ENCODE peak calls at places on chromosomes 5 and 9, in five cellular contexts. One of them, this sample, is unnamed.

GRCh38 chr5:123701511-123702200 is 189.7 kb downstream of the CSNK1G3 start:
- DNase-seq in ovary: no peak
- DNase-seq in IMR-90: no peak
- DNase-seq in uterus: no peak
- DNase-seq in heart left ventricle: no peak
- DNase-seq in this sample: no peak

GRCh38 chr9:130308081-130308571 is 42.6 kb downstream of the HMCN2 start:
- DNase-seq in ovary: no peak
- DNase-seq in IMR-90: no peak
- DNase-seq in uterus: no peak
- DNase-seq in heart left ventricle: peak
- DNase-seq in this sample: no peak

GRCh38 chr5:66285343-66285942 is 141.3 kb downstream of the SREK1 start:
- DNase-seq in ovary: no peak
- DNase-seq in IMR-90: no peak
- DNase-seq in uterus: no peak
- DNase-seq in heart left ventricle: no peak
- DNase-seq in this sample: no peak

GRCh38 chr9:134968011-134968822 is 50.5 kb upstream of the FCN1 start:
- DNase-seq in ovary: peak
- DNase-seq in IMR-90: peak
- DNase-seq in uterus: no peak
- DNase-seq in heart left ventricle: no peak
- DNase-seq in this sample: peak

GRCh38 chr5:144191998-144192397 is 21.3 kb downstream of the KCTD16 start:
- DNase-seq in ovary: no peak
- DNase-seq in IMR-90: peak
- DNase-seq in uterus: no peak
- DNase-seq in heart left ventricle: no peak
- DNase-seq in this sample: no peak

GRCh38 chr5:156095709-156096241 is 231.2 kb upstream of the SGCD start:
- DNase-seq in ovary: no peak
- DNase-seq in IMR-90: no peak
- DNase-seq in uterus: no peak
- DNase-seq in heart left ventricle: peak
- DNase-seq in this sample: no peak

GRCh38 chr5:179558912-179559279 is 8.5 kb downstream of the RUFY1 start:
- DNase-seq in ovary: no peak
- DNase-seq in IMR-90: peak
- DNase-seq in uterus: no peak
- DNase-seq in heart left ventricle: no peak
- DNase-seq in this sample: no peak

GRCh38 chr5:39394946-39395345 is 29.8 kb downstream of the DAB2 start:
- DNase-seq in ovary: no peak
- DNase-seq in IMR-90: peak
- DNase-seq in uterus: no peak
- DNase-seq in heart left ventricle: no peak
- DNase-seq in this sample: peak

GRCh38 chr5:128366147-128366546 is 171.9 kb downstream of the FBN2 start:
- DNase-seq in ovary: no peak
- DNase-seq in IMR-90: no peak
- DNase-seq in uterus: no peak
- DNase-seq in heart left ventricle: no peak
- DNase-seq in this sample: no peak

GRCh38 chr5:116068028-116068632 is 16.7 kb upstream of the COMMD10 start:
- DNase-seq in ovary: peak
- DNase-seq in IMR-90: peak
- DNase-seq in uterus: peak
- DNase-seq in heart left ventricle: no peak
- DNase-seq in this sample: peak

GRCh38 chr5:34991486-34992238 is 56.1 kb downstream of the AGXT2 start:
- DNase-seq in ovary: no peak
- DNase-seq in IMR-90: peak
- DNase-seq in uterus: no peak
- DNase-seq in heart left ventricle: no peak
- DNase-seq in this sample: no peak

GRCh38 chr5:98827161-98827560 is 53.7 kb downstream of the RGMB start:
- DNase-seq in ovary: no peak
- DNase-seq in IMR-90: peak
- DNase-seq in uterus: no peak
- DNase-seq in heart left ventricle: no peak
- DNase-seq in this sample: no peak

GRCh38 chr9:110975969-110976368 is 62.3 kb downstream of the LPAR1 start:
- DNase-seq in ovary: no peak
- DNase-seq in IMR-90: no peak
- DNase-seq in uterus: no peak
- DNase-seq in heart left ventricle: no peak
- DNase-seq in this sample: no peak

GRCh38 chr9:127360205-127360604 is 36.8 kb upstream of the SLC2A8 start:
- DNase-seq in ovary: no peak
- DNase-seq in IMR-90: no peak
- DNase-seq in uterus: no peak
- DNase-seq in heart left ventricle: no peak
- DNase-seq in this sample: no peak

GRCh38 chr5:145937432-145938250 is 1.3 kb downstream of the SH3RF2 start:
- DNase-seq in ovary: no peak
- DNase-seq in IMR-90: peak
- DNase-seq in uterus: no peak
- DNase-seq in heart left ventricle: no peak
- DNase-seq in this sample: no peak

GRCh38 chr9:86626802-86627201 is 272.6 kb upstream of the TUT7 start:
- DNase-seq in ovary: no peak
- DNase-seq in IMR-90: no peak
- DNase-seq in uterus: no peak
- DNase-seq in heart left ventricle: no peak
- DNase-seq in this sample: no peak
- TF ChIP-seq CTCF in ovary: no peak
- TF ChIP-seq CTCF in IMR-90: no peak
- TF ChIP-seq CTCF in uterus: no peak
- TF ChIP-seq CTCF in heart left ventricle: no peak
- TF ChIP-seq CTCF in this sample: no peak

GRCh38 chr5:10761842-10762165 is 770 bp upstream of the DAP start:
- DNase-seq in ovary: no peak
- DNase-seq in IMR-90: peak
- DNase-seq in uterus: peak
- DNase-seq in heart left ventricle: no peak
- DNase-seq in this sample: peak

GRCh38 chr5:10760033-10760975 is 730 bp downstream of the DAP start:
- DNase-seq in ovary: peak
- DNase-seq in IMR-90: peak
- DNase-seq in uterus: peak
- DNase-seq in heart left ventricle: peak
- DNase-seq in this sample: peak

GRCh38 chr5:10760976-10761841 is at the start of gene DAP:
- DNase-seq in ovary: peak
- DNase-seq in IMR-90: peak
- DNase-seq in uterus: peak
- DNase-seq in heart left ventricle: peak
- DNase-seq in this sample: peak

GRCh38 chr5:10762776-10763500 is 1.9 kb upstream of the DAP start:
- DNase-seq in ovary: no peak
- DNase-seq in IMR-90: peak
- DNase-seq in uterus: no peak
- DNase-seq in heart left ventricle: no peak
- DNase-seq in this sample: no peak

GRCh38 chr5:10762178-10762775 is 1.2 kb upstream of the DAP start:
- DNase-seq in ovary: peak
- DNase-seq in IMR-90: no peak
- DNase-seq in uterus: peak
- DNase-seq in heart left ventricle: no peak
- DNase-seq in this sample: no peak
- H3K4me3 ChIP-seq in ovary: no peak
- H3K4me3 ChIP-seq in IMR-90: no peak
- H3K4me3 ChIP-seq in uterus: no peak
- H3K4me3 ChIP-seq in heart left ventricle: no peak
- H3K4me3 ChIP-seq in this sample: no peak

DNA sequence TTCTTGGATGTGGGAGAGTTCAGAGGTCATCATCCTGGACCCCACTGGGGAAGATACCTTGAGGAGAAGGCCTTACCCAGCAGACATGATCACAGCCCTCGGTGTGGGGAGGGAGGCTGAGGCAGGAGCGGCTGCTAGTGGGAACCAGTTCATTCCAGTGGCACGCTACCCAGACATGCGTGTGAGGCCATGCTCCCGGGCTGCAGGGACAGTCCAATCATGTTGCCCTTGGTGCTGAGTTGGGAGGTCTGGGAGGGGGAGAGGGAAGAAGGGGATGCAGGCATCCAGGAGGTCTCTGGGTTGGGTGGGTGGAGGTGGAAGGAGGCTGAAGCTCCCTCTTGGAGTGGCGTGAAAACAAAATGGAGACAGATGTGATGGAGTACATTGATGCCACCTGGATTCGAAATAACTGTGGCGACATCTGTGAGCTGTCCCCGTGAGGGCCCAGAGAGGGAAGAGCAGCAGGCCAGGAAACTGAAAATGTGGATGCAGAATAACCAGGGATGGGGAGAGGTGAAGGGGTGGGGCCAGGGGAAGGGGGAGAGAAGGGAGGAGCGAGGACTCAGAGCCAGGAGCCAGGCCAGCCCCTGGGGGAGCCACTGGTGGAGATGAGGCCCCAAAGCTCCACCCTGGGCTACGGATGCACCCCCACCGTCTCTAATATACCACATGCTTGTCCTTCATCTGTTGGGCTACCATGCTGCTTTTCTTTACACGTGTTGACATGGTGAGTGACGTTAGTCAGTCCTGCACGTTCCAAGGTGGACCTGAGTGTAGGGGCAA is 16.2 kb downstream of the NDUFS6 start:
- DNase-seq in ovary: no peak
- DNase-seq in IMR-90: no peak
- DNase-seq in uterus: no peak
- DNase-seq in heart left ventricle: no peak
- DNase-seq in this sample: no peak
- TF ChIP-seq POLR2A in ovary: no peak
- TF ChIP-seq POLR2A in IMR-90: no peak
- TF ChIP-seq POLR2A in uterus: no peak
- TF ChIP-seq POLR2A in heart left ventricle: no peak
- TF ChIP-seq POLR2A in this sample: no peak

GRCh38 chr5:61277190-61277589 is 54.9 kb upstream of the ZSWIM6 start:
- DNase-seq in ovary: no peak
- DNase-seq in IMR-90: peak
- DNase-seq in uterus: no peak
- DNase-seq in heart left ventricle: no peak
- DNase-seq in this sample: no peak
- TF ChIP-seq CTCF in ovary: no peak
- TF ChIP-seq CTCF in IMR-90: peak
- TF ChIP-seq CTCF in uterus: no peak
- TF ChIP-seq CTCF in heart left ventricle: peak
- TF ChIP-seq CTCF in this sample: no peak

GRCh38 chr9:71096431-71097108 is 24.9 kb downstream of the TRPM3 start:
- DNase-seq in ovary: no peak
- DNase-seq in IMR-90: no peak
- DNase-seq in uterus: no peak
- DNase-seq in heart left ventricle: no peak
- DNase-seq in this sample: no peak

GRCh38 chr9:71097696-71098095 is 23.7 kb downstream of the TRPM3 start:
- DNase-seq in ovary: no peak
- DNase-seq in IMR-90: no peak
- DNase-seq in uterus: no peak
- DNase-seq in heart left ventricle: no peak
- DNase-seq in this sample: no peak

GRCh38 chr9:71094708-71095251 is 26.6 kb downstream of the TRPM3 start:
- DNase-seq in ovary: no peak
- DNase-seq in IMR-90: no peak
- DNase-seq in uterus: no peak
- DNase-seq in heart left ventricle: no peak
- DNase-seq in this sample: no peak

GRCh38 chr9:71098801-71099200 is 22.6 kb downstream of the TRPM3 start:
- DNase-seq in ovary: no peak
- DNase-seq in IMR-90: no peak
- DNase-seq in uterus: no peak
- DNase-seq in heart left ventricle: no peak
- DNase-seq in this sample: no peak
- H3K4me3 ChIP-seq in ovary: no peak
- H3K4me3 ChIP-seq in IMR-90: no peak
- H3K4me3 ChIP-seq in uterus: no peak
- H3K4me3 ChIP-seq in heart left ventricle: no peak
- H3K4me3 ChIP-seq in this sample: no peak

GRCh38 chr9:137070201-137070905 is at the start of gene SAPCD2:
- DNase-seq in ovary: peak
- DNase-seq in IMR-90: peak
- DNase-seq in uterus: peak
- DNase-seq in heart left ventricle: peak
- DNase-seq in this sample: peak
- TF ChIP-seq POLR2A in ovary: no peak
- TF ChIP-seq POLR2A in IMR-90: no peak
- TF ChIP-seq POLR2A in uterus: peak
- TF ChIP-seq POLR2A in heart left ventricle: no peak
- TF ChIP-seq POLR2A in this sample: no peak

GRCh38 chr5:169226904-169227303 is 74.0 kb downstream of the SLIT3 start:
- DNase-seq in ovary: no peak
- DNase-seq in IMR-90: no peak
- DNase-seq in uterus: no peak
- DNase-seq in heart left ventricle: no peak
- DNase-seq in this sample: no peak
- TF ChIP-seq CTCF in ovary: no peak
- TF ChIP-seq CTCF in IMR-90: no peak
- TF ChIP-seq CTCF in uterus: no peak
- TF ChIP-seq CTCF in heart left ventricle: no peak
- TF ChIP-seq CTCF in this sample: no peak

GRCh38 chr5:76807296-76807695 is 11.5 kb upstream of the F2RL1 start:
- DNase-seq in ovary: no peak
- DNase-seq in IMR-90: peak
- DNase-seq in uterus: no peak
- DNase-seq in heart left ventricle: no peak
- DNase-seq in this sample: no peak
- H3K4me3 ChIP-seq in ovary: no peak
- H3K4me3 ChIP-seq in IMR-90: no peak
- H3K4me3 ChIP-seq in uterus: no peak
- H3K4me3 ChIP-seq in heart left ventricle: no peak
- H3K4me3 ChIP-seq in this sample: no peak

This sample was measured in lower leg skin.